ENCODE peak calls at places on chromosome 13, in six cellular contexts. R is breast epithelium; O is activated naive CD4-positive, alpha-beta T cell; D is mesothelial cell of epicardium; K is HT1080; X is uterus. J is an unnamed sample.

GRCh38 chr13:80712026-80712425 is 371.1 kb upstream of the SPRY2 start:
- DNase-seq in R (no peak), O (no peak), D (no peak), K (no peak), X (no peak), J (no peak)

GRCh38 chr13:99178636-99179035 is 22.0 kb upstream of the UBAC2 start:
- DNase-seq in R (no peak), O (no peak), D (no peak), K (no peak), X (no peak), J (no peak)

GRCh38 chr13:37360556-37360955 is 238.0 kb downstream of the POSTN start:
- DNase-seq in R (no peak), O (no peak), D (no peak), K (peak; percentile 35), X (no peak), J (no peak)

GRCh38 chr13:83563499-83563898 is 318.8 kb downstream of the SLITRK1 start:
- DNase-seq in R (no peak), O (no peak), D (no peak), K (no peak), X (no peak), J (no peak)

GRCh38 chr13:78299832-78300623 is 303.3 kb downstream of the POU4F1 start:
- DNase-seq in R (no peak), O (no peak), D (no peak), K (no peak), X (no peak), J (no peak)

GRCh38 chr13:27607125-27607524 is 13.2 kb downstream of the LNX2 start:
- DNase-seq in R (no peak), O (no peak), D (no peak), K (peak; percentile 74), X (no peak), J (peak; percentile 42)

GRCh38 chr13:89199138-89199537 is 1528.0 kb downstream of the SLITRK5 start:
- DNase-seq in R (no peak), O (no peak), D (no peak), K (no peak), X (no peak), J (no peak)

GRCh38 chr13:104779311-104779710 is 1713.1 kb upstream of the SLC10A2 start:
- DNase-seq in R (no peak), O (no peak), D (no peak), K (peak; percentile 29), X (no peak), J (no peak)

GRCh38 chr13:70622785-70623184 is 514.5 kb upstream of the KLHL1 start:
- DNase-seq in R (no peak), O (no peak), D (no peak), K (no peak), X (no peak), J (no peak)